ENCODE peak calls at places on chromosomes 7 and 10, in ten cellular contexts. One of them, this sample, is unnamed.

GRCh38 chr10:100209303-100209702 is 20.1 kb downstream of the CHUK start:
- DNase-seq in aorta: no peak
- DNase-seq in activated CD8-positive, alpha-beta memory T cell treated with anti-CD3 and anti-CD28 coated beads for 1 hour: no peak
- DNase-seq in effector CD4-positive, alpha-beta T cell: no peak
- DNase-seq in stimulated activated CD8-positive, alpha-beta memory T cell treated with anti-CD3 and anti-CD28 coated beads, Interleukin-4, amount 100 ng/mL, for 24 hours: no peak
- DNase-seq in neural crest cell: no peak
- DNase-seq in head of caudate nucleus: no peak
- DNase-seq in tibial artery: no peak
- DNase-seq in T-cell: no peak
- DNase-seq in hypothalamus: no peak
- DNase-seq in this sample: no peak

GRCh38 chr7:150962743-150963399 is 15.2 kb downstream of the KCNH2 start:
- DNase-seq in aorta: no peak
- DNase-seq in activated CD8-positive, alpha-beta memory T cell treated with anti-CD3 and anti-CD28 coated beads for 1 hour: peak; percentile 19
- DNase-seq in effector CD4-positive, alpha-beta T cell: peak; percentile 45
- DNase-seq in stimulated activated CD8-positive, alpha-beta memory T cell treated with anti-CD3 and anti-CD28 coated beads, Interleukin-4, amount 100 ng/mL, for 24 hours: peak; percentile 43
- DNase-seq in neural crest cell: peak; percentile 62
- DNase-seq in head of caudate nucleus: peak; percentile 66
- DNase-seq in tibial artery: no peak
- DNase-seq in T-cell: peak; percentile 45
- DNase-seq in hypothalamus: peak; percentile 24
- DNase-seq in this sample: no peak

GRCh38 chr10:103560886-103561285 is 67.4 kb downstream of the NEURL1 start:
- DNase-seq in aorta: no peak
- DNase-seq in activated CD8-positive, alpha-beta memory T cell treated with anti-CD3 and anti-CD28 coated beads for 1 hour: no peak
- DNase-seq in effector CD4-positive, alpha-beta T cell: no peak
- DNase-seq in stimulated activated CD8-positive, alpha-beta memory T cell treated with anti-CD3 and anti-CD28 coated beads, Interleukin-4, amount 100 ng/mL, for 24 hours: no peak
- DNase-seq in neural crest cell: no peak
- DNase-seq in head of caudate nucleus: no peak
- DNase-seq in tibial artery: no peak
- DNase-seq in T-cell: no peak
- DNase-seq in hypothalamus: no peak
- DNase-seq in this sample: no peak

GRCh38 chr10:102231357-102232318 is 5.5 kb downstream of the ELOVL3 start:
- DNase-seq in aorta: peak; percentile 56
- DNase-seq in activated CD8-positive, alpha-beta memory T cell treated with anti-CD3 and anti-CD28 coated beads for 1 hour: no peak
- DNase-seq in effector CD4-positive, alpha-beta T cell: peak; percentile 57
- DNase-seq in stimulated activated CD8-positive, alpha-beta memory T cell treated with anti-CD3 and anti-CD28 coated beads, Interleukin-4, amount 100 ng/mL, for 24 hours: peak; percentile 50
- DNase-seq in neural crest cell: peak; percentile 43
- DNase-seq in head of caudate nucleus: no peak
- DNase-seq in tibial artery: no peak
- DNase-seq in T-cell: peak; percentile 55
- DNase-seq in hypothalamus: no peak
- DNase-seq in this sample: peak; percentile 86

GRCh38 chr7:17033245-17033644 is 151.5 kb upstream of the AGR3 start:
- DNase-seq in aorta: no peak
- DNase-seq in activated CD8-positive, alpha-beta memory T cell treated with anti-CD3 and anti-CD28 coated beads for 1 hour: no peak
- DNase-seq in effector CD4-positive, alpha-beta T cell: no peak
- DNase-seq in stimulated activated CD8-positive, alpha-beta memory T cell treated with anti-CD3 and anti-CD28 coated beads, Interleukin-4, amount 100 ng/mL, for 24 hours: no peak
- DNase-seq in neural crest cell: no peak
- DNase-seq in head of caudate nucleus: no peak
- DNase-seq in tibial artery: no peak
- DNase-seq in T-cell: no peak
- DNase-seq in hypothalamus: no peak
- DNase-seq in this sample: no peak

GRCh38 chr10:52198540-52198939 is 115.5 kb upstream of the DKK1 start:
- DNase-seq in aorta: no peak
- DNase-seq in activated CD8-positive, alpha-beta memory T cell treated with anti-CD3 and anti-CD28 coated beads for 1 hour: no peak
- DNase-seq in effector CD4-positive, alpha-beta T cell: no peak
- DNase-seq in stimulated activated CD8-positive, alpha-beta memory T cell treated with anti-CD3 and anti-CD28 coated beads, Interleukin-4, amount 100 ng/mL, for 24 hours: no peak
- DNase-seq in neural crest cell: no peak
- DNase-seq in head of caudate nucleus: no peak
- DNase-seq in tibial artery: no peak
- DNase-seq in T-cell: no peak
- DNase-seq in hypothalamus: no peak
- DNase-seq in this sample: no peak

GRCh38 chr7:41993173-41993867 is 243.7 kb downstream of the GLI3 start:
- DNase-seq in aorta: no peak
- DNase-seq in activated CD8-positive, alpha-beta memory T cell treated with anti-CD3 and anti-CD28 coated beads for 1 hour: no peak
- DNase-seq in effector CD4-positive, alpha-beta T cell: no peak
- DNase-seq in stimulated activated CD8-positive, alpha-beta memory T cell treated with anti-CD3 and anti-CD28 coated beads, Interleukin-4, amount 100 ng/mL, for 24 hours: no peak
- DNase-seq in neural crest cell: no peak
- DNase-seq in head of caudate nucleus: no peak
- DNase-seq in tibial artery: no peak
- DNase-seq in T-cell: no peak
- DNase-seq in hypothalamus: no peak
- DNase-seq in this sample: no peak

GRCh38 chr10:21336476-21337170 is 188.9 kb downstream of the SKIDA1 start:
- DNase-seq in aorta: peak; percentile 74
- DNase-seq in activated CD8-positive, alpha-beta memory T cell treated with anti-CD3 and anti-CD28 coated beads for 1 hour: no peak
- DNase-seq in effector CD4-positive, alpha-beta T cell: no peak
- DNase-seq in stimulated activated CD8-positive, alpha-beta memory T cell treated with anti-CD3 and anti-CD28 coated beads, Interleukin-4, amount 100 ng/mL, for 24 hours: no peak
- DNase-seq in neural crest cell: no peak
- DNase-seq in head of caudate nucleus: no peak
- DNase-seq in tibial artery: no peak
- DNase-seq in T-cell: no peak
- DNase-seq in hypothalamus: no peak
- DNase-seq in this sample: no peak

GRCh38 chr7:131786204-131786603 is 229.8 kb upstream of the PODXL start:
- DNase-seq in aorta: no peak
- DNase-seq in activated CD8-positive, alpha-beta memory T cell treated with anti-CD3 and anti-CD28 coated beads for 1 hour: no peak
- DNase-seq in effector CD4-positive, alpha-beta T cell: no peak
- DNase-seq in stimulated activated CD8-positive, alpha-beta memory T cell treated with anti-CD3 and anti-CD28 coated beads, Interleukin-4, amount 100 ng/mL, for 24 hours: no peak
- DNase-seq in neural crest cell: no peak
- DNase-seq in head of caudate nucleus: no peak
- DNase-seq in tibial artery: no peak
- DNase-seq in T-cell: no peak
- DNase-seq in hypothalamus: no peak
- DNase-seq in this sample: no peak

GRCh38 chr10:119616879-119617580 is 20.3 kb upstream of the TIAL1 start:
- DNase-seq in aorta: no peak
- DNase-seq in activated CD8-positive, alpha-beta memory T cell treated with anti-CD3 and anti-CD28 coated beads for 1 hour: no peak
- DNase-seq in effector CD4-positive, alpha-beta T cell: no peak
- DNase-seq in stimulated activated CD8-positive, alpha-beta memory T cell treated with anti-CD3 and anti-CD28 coated beads, Interleukin-4, amount 100 ng/mL, for 24 hours: no peak
- DNase-seq in neural crest cell: peak; percentile 14
- DNase-seq in head of caudate nucleus: no peak
- DNase-seq in tibial artery: no peak
- DNase-seq in T-cell: no peak
- DNase-seq in hypothalamus: no peak
- DNase-seq in this sample: no peak

GRCh38 chr10:95407546-95407945 is 116.7 kb upstream of the PDLIM1 start:
- DNase-seq in aorta: no peak
- DNase-seq in activated CD8-positive, alpha-beta memory T cell treated with anti-CD3 and anti-CD28 coated beads for 1 hour: no peak
- DNase-seq in effector CD4-positive, alpha-beta T cell: no peak
- DNase-seq in stimulated activated CD8-positive, alpha-beta memory T cell treated with anti-CD3 and anti-CD28 coated beads, Interleukin-4, amount 100 ng/mL, for 24 hours: no peak
- DNase-seq in neural crest cell: no peak
- DNase-seq in head of caudate nucleus: no peak
- DNase-seq in tibial artery: no peak
- DNase-seq in T-cell: no peak
- DNase-seq in hypothalamus: no peak
- DNase-seq in this sample: no peak

GRCh38 chr7:96224073-96224472 is 97.8 kb downstream of the SLC25A13 start:
- DNase-seq in aorta: no peak
- DNase-seq in activated CD8-positive, alpha-beta memory T cell treated with anti-CD3 and anti-CD28 coated beads for 1 hour: no peak
- DNase-seq in effector CD4-positive, alpha-beta T cell: no peak
- DNase-seq in stimulated activated CD8-positive, alpha-beta memory T cell treated with anti-CD3 and anti-CD28 coated beads, Interleukin-4, amount 100 ng/mL, for 24 hours: no peak
- DNase-seq in neural crest cell: no peak
- DNase-seq in head of caudate nucleus: no peak
- DNase-seq in tibial artery: no peak
- DNase-seq in T-cell: no peak
- DNase-seq in hypothalamus: no peak
- DNase-seq in this sample: no peak

GRCh38 chr10:132480356-132480755 is 57.2 kb upstream of the INPP5A start:
- DNase-seq in aorta: peak; percentile 16
- DNase-seq in activated CD8-positive, alpha-beta memory T cell treated with anti-CD3 and anti-CD28 coated beads for 1 hour: no peak
- DNase-seq in effector CD4-positive, alpha-beta T cell: no peak
- DNase-seq in stimulated activated CD8-positive, alpha-beta memory T cell treated with anti-CD3 and anti-CD28 coated beads, Interleukin-4, amount 100 ng/mL, for 24 hours: no peak
- DNase-seq in neural crest cell: no peak
- DNase-seq in head of caudate nucleus: no peak
- DNase-seq in tibial artery: peak; percentile 52
- DNase-seq in T-cell: no peak
- DNase-seq in hypothalamus: no peak
- DNase-seq in this sample: no peak

GRCh38 chr7:47677664-47678063 is 95.8 kb upstream of the TNS3 start:
- DNase-seq in aorta: no peak
- DNase-seq in activated CD8-positive, alpha-beta memory T cell treated with anti-CD3 and anti-CD28 coated beads for 1 hour: no peak
- DNase-seq in effector CD4-positive, alpha-beta T cell: no peak
- DNase-seq in stimulated activated CD8-positive, alpha-beta memory T cell treated with anti-CD3 and anti-CD28 coated beads, Interleukin-4, amount 100 ng/mL, for 24 hours: no peak
- DNase-seq in neural crest cell: no peak
- DNase-seq in head of caudate nucleus: no peak
- DNase-seq in tibial artery: no peak
- DNase-seq in T-cell: no peak
- DNase-seq in hypothalamus: no peak
- DNase-seq in this sample: no peak

GRCh38 chr7:29113384-29114102 is 32.8 kb downstream of the CPVL start:
- DNase-seq in aorta: no peak
- DNase-seq in activated CD8-positive, alpha-beta memory T cell treated with anti-CD3 and anti-CD28 coated beads for 1 hour: no peak
- DNase-seq in effector CD4-positive, alpha-beta T cell: no peak
- DNase-seq in stimulated activated CD8-positive, alpha-beta memory T cell treated with anti-CD3 and anti-CD28 coated beads, Interleukin-4, amount 100 ng/mL, for 24 hours: no peak
- DNase-seq in neural crest cell: no peak
- DNase-seq in head of caudate nucleus: no peak
- DNase-seq in tibial artery: no peak
- DNase-seq in T-cell: no peak
- DNase-seq in hypothalamus: no peak
- DNase-seq in this sample: no peak

GRCh38 chr7:142800699-142801260 is 30.0 kb downstream of the PRSS2 start:
- DNase-seq in aorta: no peak
- DNase-seq in activated CD8-positive, alpha-beta memory T cell treated with anti-CD3 and anti-CD28 coated beads for 1 hour: no peak
- DNase-seq in effector CD4-positive, alpha-beta T cell: no peak
- DNase-seq in stimulated activated CD8-positive, alpha-beta memory T cell treated with anti-CD3 and anti-CD28 coated beads, Interleukin-4, amount 100 ng/mL, for 24 hours: no peak
- DNase-seq in neural crest cell: no peak
- DNase-seq in head of caudate nucleus: no peak
- DNase-seq in tibial artery: no peak
- DNase-seq in T-cell: no peak
- DNase-seq in hypothalamus: no peak
- DNase-seq in this sample: no peak

GRCh38 chr7:146359181-146359580 is 242.6 kb downstream of the CNTNAP2 start:
- DNase-seq in aorta: no peak
- DNase-seq in activated CD8-positive, alpha-beta memory T cell treated with anti-CD3 and anti-CD28 coated beads for 1 hour: no peak
- DNase-seq in effector CD4-positive, alpha-beta T cell: no peak
- DNase-seq in stimulated activated CD8-positive, alpha-beta memory T cell treated with anti-CD3 and anti-CD28 coated beads, Interleukin-4, amount 100 ng/mL, for 24 hours: no peak
- DNase-seq in neural crest cell: no peak
- DNase-seq in head of caudate nucleus: no peak
- DNase-seq in tibial artery: no peak
- DNase-seq in T-cell: no peak
- DNase-seq in hypothalamus: no peak
- DNase-seq in this sample: no peak